ENCODE peak calls at places on chromosomes 13 and 19, in five cellular contexts. M is IMR-90, W is neuronal stem cell, V is body of pancreas, S is pancreas. I is an unnamed sample.
A peak's percentile ranks its signal among the peaks of the same experiment; 100 is the strongest.

GRCh38 chr19:30307191-30307974 is 64.8 kb upstream of the ZNF536 start:
- DNase-seq in M (no peak), W (no peak), V (no peak), S (no peak), I (no peak)

GRCh38 chr19:57559008-57559403 is 657 bp downstream of the ZNF550 start:
- DNase-seq in M (no peak), W (no peak), V (no peak), S (peak; percentile 50), I (no peak)

GRCh38 chr13:18962168-18962734 is 219.4 kb downstream of the TUBA3C start:
- DNase-seq in M (no peak), W (no peak), V (no peak), S (no peak), I (no peak)

GRCh38 chr13:98556968-98557591 is 19.8 kb downstream of the STK24 start:
- DNase-seq in M (peak; percentile 32), W (no peak), V (no peak), S (no peak), I (no peak)

GRCh38 chr19:16324384-16325160 is at the start of gene KLF2:
- DNase-seq in M (peak; percentile 90), W (peak; percentile 78), V (peak; percentile 89), S (peak; percentile 94), I (no peak)

GRCh38 chr13:111410232-111411021 is 90.0 kb downstream of the TEX29 start:
- DNase-seq in M (no peak), W (no peak), V (no peak), S (no peak), I (no peak)

GRCh38 chr13:76764429-76764828 is 121.8 kb downstream of the KCTD12 start:
- DNase-seq in M (peak; percentile 10), W (no peak), V (no peak), S (no peak), I (no peak)

GRCh38 chr19:3604987-3605343 is 1.7 kb downstream of the TBXA2R start:
- DNase-seq in M (no peak), W (no peak), V (no peak), S (no peak), I (no peak)

GRCh38 chr13:104900186-104900817 is 1635.2 kb downstream of the EFNB2 start:
- DNase-seq in M (no peak), W (no peak), V (no peak), S (no peak), I (no peak)

GRCh38 chr19:4861147-4861546 is 6.3 kb downstream of the PLIN3 start:
- DNase-seq in M (no peak), W (no peak), V (no peak), S (peak; percentile 70), I (no peak)

GRCh38 chr13:26881154-26881553 is 120.6 kb upstream of the GPR12 start:
- DNase-seq in M (peak; percentile 47), W (no peak), V (no peak), S (no peak), I (no peak)

GRCh38 chr13:113125506-113126264 is 3.1 kb downstream of the F10 start:
- DNase-seq in M (no peak), W (no peak), V (no peak), S (no peak), I (no peak)

DNA sequence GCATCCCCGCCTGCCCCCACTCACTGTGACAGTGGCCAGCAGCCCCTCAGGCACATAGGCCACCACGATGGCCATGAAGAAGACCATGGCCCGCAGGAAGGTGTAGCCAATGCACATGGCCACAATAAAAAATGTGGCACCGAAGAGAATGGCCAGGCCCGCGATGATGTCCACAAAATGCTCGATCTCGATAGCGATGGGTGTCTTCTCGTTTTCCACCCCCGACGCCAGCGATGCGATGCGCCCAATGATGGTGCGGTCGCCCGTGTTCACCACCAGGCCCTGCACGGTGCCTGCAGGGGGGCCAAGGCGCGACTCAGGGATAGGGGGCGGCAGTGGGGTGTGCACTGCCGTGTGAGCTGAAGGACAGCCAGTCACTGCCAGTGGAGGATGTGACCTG is 3.7 kb downstream of the ATP4A start:
- DNase-seq in M (no peak), W (no peak), V (no peak), S (peak; percentile 49), I (no peak)
- H3K27me3 ChIP-seq in M (peaks cover 48% of the 10 kb centered on the region), W (peaks cover 2% of the 10 kb centered on the region), V (no peaks in the 10 kb centered on the region), S (no peaks in the 10 kb centered on the region), I (no peaks in the 10 kb centered on the region)

DNA sequence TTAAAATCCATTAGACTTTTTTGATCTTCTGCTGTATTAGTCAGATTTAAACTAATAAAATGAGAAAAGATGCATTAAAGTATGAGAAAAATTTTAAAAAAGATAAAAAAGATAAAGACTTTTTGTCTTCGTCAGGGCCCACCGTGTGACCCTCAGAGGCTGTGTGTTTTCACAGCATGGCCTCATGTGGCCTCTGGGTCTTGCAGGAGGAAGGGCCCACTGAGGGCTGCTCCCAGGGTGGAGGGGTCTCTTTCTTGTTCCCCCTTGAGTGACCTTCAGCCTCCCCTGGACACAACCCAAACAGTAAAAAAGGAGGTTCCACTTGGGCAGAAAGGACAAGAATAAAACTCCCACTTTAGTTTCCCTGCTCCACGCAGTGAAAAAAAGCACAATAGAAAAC is 57.1 kb upstream of the RANBP3 start:
- DNase-seq in M (no peak), W (no peak), V (no peak), S (no peak), I (no peak)
- H3K27me3 ChIP-seq in M (no peaks in the 10 kb centered on the region), W (no peaks in the 10 kb centered on the region), V (no peaks in the 10 kb centered on the region), S (no peaks in the 10 kb centered on the region), I (no peaks in the 10 kb centered on the region)

GRCh38 chr19:55446060-55446459 is 3.0 kb upstream of the SHISA7 start:
- DNase-seq in M (no peak), W (no peak), V (no peak), S (no peak), I (no peak)
- H3K27me3 ChIP-seq in M (peaks cover 66% of the 10 kb centered on the region), W (peaks cover 29% of the 10 kb centered on the region), V (no peaks in the 10 kb centered on the region), S (no peaks in the 10 kb centered on the region), I (peaks cover 52% of the 10 kb centered on the region)

DNA sequence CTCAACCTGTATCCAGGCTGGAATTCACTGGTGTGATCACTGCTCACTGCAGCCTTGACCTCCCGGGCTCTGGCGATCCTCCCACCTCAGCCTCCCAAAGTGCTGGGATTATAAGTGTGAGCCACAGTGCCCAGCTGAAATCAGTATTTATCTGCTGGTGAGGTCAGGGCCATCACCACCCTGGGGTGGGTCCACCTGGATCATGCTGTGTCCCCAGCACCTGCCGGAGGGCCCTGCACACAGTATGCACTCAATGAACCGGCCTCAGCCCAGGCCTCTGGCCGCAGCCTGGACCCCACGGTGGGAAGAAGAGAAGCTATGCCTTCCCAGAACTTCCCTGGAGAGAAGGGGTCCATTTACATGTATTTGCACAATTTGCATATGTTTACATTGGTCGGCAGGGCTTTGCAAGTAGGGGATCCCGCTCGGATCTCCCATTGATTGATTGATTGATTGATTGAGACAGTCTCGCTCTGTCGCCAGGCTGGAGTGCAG is 2.6 kb upstream of the SLC5A5 start:
- DNase-seq in M (no peak), W (no peak), V (no peak), S (no peak), I (no peak)
- H3K27me3 ChIP-seq in M (peaks cover 47% of the 10 kb centered on the region), W (peaks cover 2% of the 10 kb centered on the region), V (no peaks in the 10 kb centered on the region), S (no peaks in the 10 kb centered on the region), I (no peaks in the 10 kb centered on the region)

GRCh38 chr13:87855553-87855952 is 184.4 kb downstream of the SLITRK5 start:
- DNase-seq in M (no peak), W (no peak), V (no peak), S (no peak), I (no peak)

GRCh38 chr13:87859261-87859660 is 188.1 kb downstream of the SLITRK5 start:
- DNase-seq in M (no peak), W (no peak), V (no peak), S (no peak), I (no peak)
- H3K27me3 ChIP-seq in M (no peaks in the 10 kb centered on the region), W (no peaks in the 10 kb centered on the region), V (no peaks in the 10 kb centered on the region), S (no peaks in the 10 kb centered on the region), I (no peaks in the 10 kb centered on the region)

GRCh38 chr19:6712231-6712630 is 8.2 kb downstream of the C3 start:
- DNase-seq in M (no peak), W (no peak), V (no peak), S (no peak), I (no peak)
- H3K27me3 ChIP-seq in M (peaks cover 2% of the 10 kb centered on the region), W (no peaks in the 10 kb centered on the region), V (no peaks in the 10 kb centered on the region), S (no peaks in the 10 kb centered on the region), I (no peaks in the 10 kb centered on the region)

DNA sequence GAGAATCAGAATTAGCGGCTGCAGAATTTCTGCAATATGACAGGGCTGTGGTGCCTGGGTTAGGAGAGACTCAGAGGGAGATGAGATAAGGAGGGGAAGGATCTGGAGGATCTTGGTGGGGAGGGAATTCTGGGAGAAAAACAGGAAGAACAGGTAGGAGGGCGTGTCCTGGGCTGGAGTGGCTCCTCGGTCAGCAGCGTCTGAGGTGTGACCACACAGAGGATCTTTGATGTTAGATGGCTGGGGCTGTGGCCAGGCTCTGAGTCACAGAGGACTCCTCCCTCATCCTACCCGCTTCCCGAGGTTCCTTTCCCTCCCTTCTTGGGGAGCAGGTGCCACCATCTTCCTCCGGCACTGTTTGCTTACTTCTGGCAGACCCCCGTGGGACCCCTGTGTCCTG is 6.4 kb upstream of the KLK6 start:
- DNase-seq in M (no peak), W (no peak), V (no peak), S (no peak), I (peak; percentile 31)
- H3K27me3 ChIP-seq in M (no peaks in the 10 kb centered on the region), W (no peaks in the 10 kb centered on the region), V (no peaks in the 10 kb centered on the region), S (no peaks in the 10 kb centered on the region), I (no peaks in the 10 kb centered on the region)

GRCh38 chr19:364496-365287 is 20.1 kb upstream of the MIER2 start:
- DNase-seq in M (no peak), W (no peak), V (no peak), S (no peak), I (no peak)
- H3K27me3 ChIP-seq in M (peaks cover 26% of the 10 kb centered on the region), W (no peaks in the 10 kb centered on the region), V (no peaks in the 10 kb centered on the region), S (no peaks in the 10 kb centered on the region), I (no peaks in the 10 kb centered on the region)